ENCODE peak calls at places on chromosomes 6 and 20, in four cellular contexts. A is stimulated activated CD4-positive, alpha-beta T cell treated with anti-CD3 and anti-CD28 coated beads, Interleukin-15, amount 100 ng/mL, for 1 hour; J is D341Med; S is HAP-1. V is an unnamed sample.

GRCh38 chr20:44702776-44703175 is 12.4 kb upstream of the CCN5 start:
- DNase-seq in A (no peak), J (no peak), S (no peak), V (no peak)

GRCh38 chr20:33651562-33652048 is 10.5 kb upstream of the C20orf144 start:
- DNase-seq in A (no peak), J (no peak), S (no peak), V (no peak)

GRCh38 chr20:38001981-38002380 is 31.3 kb downstream of the TTI1 start:
- DNase-seq in A (no peak), J (no peak), S (no peak), V (no peak)

GRCh38 chr20:56735087-56735642 is 106.1 kb downstream of the TFAP2C start:
- DNase-seq in A (no peak), J (no peak), S (no peak), V (no peak)

GRCh38 chr6:143536866-143537691 is 25.6 kb upstream of the FUCA2 start:
- DNase-seq in A (peak), J (peak), S (peak), V (peak)

GRCh38 chr6:40597301-40597700 is 10.1 kb upstream of the LRFN2 start:
- DNase-seq in A (no peak), J (no peak), S (no peak), V (no peak)

GRCh38 chr6:101351173-101351572 is 42.3 kb upstream of the GRIK2 start:
- DNase-seq in A (no peak), J (no peak), S (no peak), V (no peak)

GRCh38 chr20:53795170-53795569 is 201.5 kb upstream of the ZNF217 start:
- DNase-seq in A (no peak), J (no peak), S (no peak), V (no peak)

GRCh38 chr6:142500265-142500786 is 198.5 kb downstream of the ADGRG6 start:
- DNase-seq in A (no peak), J (no peak), S (no peak), V (no peak)

V was measured in neuronal stem cell.